ENCODE peak calls at places on chromosomes 7 and 10, in six cellular contexts. L is PC-9, T is heart left ventricle, R is right cardiac atrium, M is uterus, I is dorsolateral prefrontal cortex. A is an unnamed sample.

GRCh38 chr7:79461660-79462059 is 8.2 kb upstream of the MAGI2 start:
- DNase-seq in L (no peak), T (no peak), R (no peak), M (no peak), I (no peak), A (peak; percentile 63)

GRCh38 chr10:50497758-50498157 is 126.0 kb downstream of the SGMS1 start:
- DNase-seq in L (no peak), T (no peak), R (no peak), M (no peak), I (no peak), A (peak; percentile 56)

GRCh38 chr7:147485660-147486210 is 1104.8 kb upstream of the C7orf33 start:
- DNase-seq in L (no peak), T (no peak), R (no peak), M (no peak), I (no peak), A (no peak)

GRCh38 chr10:74263996-74264395 is 113.0 kb downstream of the ADK start:
- DNase-seq in L (no peak), T (no peak), R (no peak), M (no peak), I (no peak), A (no peak)

GRCh38 chr10:4654496-4654895 is 171.5 kb upstream of the AKR1E2 start:
- DNase-seq in L (no peak), T (no peak), R (no peak), M (no peak), I (no peak), A (no peak)

GRCh38 chr10:43170491-43170890 is 32.2 kb downstream of the CSGALNACT2 start:
- DNase-seq in L (no peak), T (no peak), R (no peak), M (no peak), I (no peak), A (no peak)

GRCh38 chr10:485776-486572 is 203.5 kb downstream of the DIP2C start:
- DNase-seq in L (no peak), T (no peak), R (peak; percentile 39), M (no peak), I (no peak), A (no peak)

GRCh38 chr10:34813626-34814227 is 1.4 kb downstream of the PARD3 start:
- DNase-seq in L (peak; percentile 24), T (peak; percentile 44), R (peak; percentile 66), M (peak; percentile 32), I (no peak), A (peak; percentile 56)

GRCh38 chr7:5695037-5695708 is 86.3 kb downstream of the RNF216 start:
- DNase-seq in L (no peak), T (peak; percentile 68), R (peak; percentile 73), M (peak; percentile 71), I (peak; percentile 42), A (no peak)

GRCh38 chr7:101705327-101705726 is 76.2 kb upstream of the MYL10 start:
- DNase-seq in L (no peak), T (no peak), R (no peak), M (no peak), I (no peak), A (no peak)

GRCh38 chr7:44978511-44979366 is at the start of gene MYO1G:
- DNase-seq in L (no peak), T (peak; percentile 44), R (peak; percentile 78), M (no peak), I (no peak), A (no peak)

GRCh38 chr7:26153823-26154783 is 2.1 kb downstream of the NFE2L3 start:
- DNase-seq in L (peak; percentile 66), T (peak; percentile 32), R (no peak), M (no peak), I (no peak), A (no peak)

GRCh38 chr7:27151945-27152815 is at the start of gene HOXA3:
- DNase-seq in L (no peak), T (no peak), R (no peak), M (peak; percentile 87), I (no peak), A (no peak)

GRCh38 chr10:99344715-99345114 is 15.6 kb downstream of the CNNM1 start:
- DNase-seq in L (no peak), T (no peak), R (no peak), M (no peak), I (no peak), A (no peak)

GRCh38 chr10:28708921-28709461 is 31.7 kb downstream of the BAMBI start:
- DNase-seq in L (no peak), T (no peak), R (no peak), M (no peak), I (no peak), A (no peak)

GRCh38 chr10:108461976-108462375 is 1297.5 kb upstream of the SORCS1 start:
- DNase-seq in L (no peak), T (no peak), R (no peak), M (no peak), I (no peak), A (no peak)

GRCh38 chr7:41733063-41733398 is 30.1 kb upstream of the INHBA start:
- DNase-seq in L (no peak), T (no peak), R (no peak), M (no peak), I (no peak), A (no peak)

GRCh38 chr10:131214521-131215244 is 96.8 kb downstream of the TCERG1L start:
- DNase-seq in L (no peak), T (no peak), R (no peak), M (peak; percentile 1), I (peak; percentile 8), A (no peak)

GRCh38 chr7:86933295-86933845 is 126.1 kb downstream of the ELAPOR2 start:
- DNase-seq in L (no peak), T (no peak), R (no peak), M (no peak), I (no peak), A (no peak)

GRCh38 chr7:131328387-131329175 is 905 bp downstream of the MKLN1 start:
- DNase-seq in L (no peak), T (no peak), R (no peak), M (no peak), I (no peak), A (peak; percentile 11)

GRCh38 chr7:3029138-3029537 is 14.5 kb downstream of the CARD11 start:
- DNase-seq in L (no peak), T (no peak), R (no peak), M (no peak), I (no peak), A (no peak)

GRCh38 chr7:3027455-3027854 is 16.2 kb downstream of the CARD11 start:
- DNase-seq in L (no peak), T (no peak), R (no peak), M (no peak), I (no peak), A (no peak)

GRCh38 chr7:3028767-3029111 is 14.9 kb downstream of the CARD11 start:
- DNase-seq in L (no peak), T (no peak), R (no peak), M (no peak), I (no peak), A (no peak)

GRCh38 chr7:3027005-3027404 is 16.7 kb downstream of the CARD11 start:
- DNase-seq in L (no peak), T (no peak), R (no peak), M (no peak), I (no peak), A (no peak)

DNA sequence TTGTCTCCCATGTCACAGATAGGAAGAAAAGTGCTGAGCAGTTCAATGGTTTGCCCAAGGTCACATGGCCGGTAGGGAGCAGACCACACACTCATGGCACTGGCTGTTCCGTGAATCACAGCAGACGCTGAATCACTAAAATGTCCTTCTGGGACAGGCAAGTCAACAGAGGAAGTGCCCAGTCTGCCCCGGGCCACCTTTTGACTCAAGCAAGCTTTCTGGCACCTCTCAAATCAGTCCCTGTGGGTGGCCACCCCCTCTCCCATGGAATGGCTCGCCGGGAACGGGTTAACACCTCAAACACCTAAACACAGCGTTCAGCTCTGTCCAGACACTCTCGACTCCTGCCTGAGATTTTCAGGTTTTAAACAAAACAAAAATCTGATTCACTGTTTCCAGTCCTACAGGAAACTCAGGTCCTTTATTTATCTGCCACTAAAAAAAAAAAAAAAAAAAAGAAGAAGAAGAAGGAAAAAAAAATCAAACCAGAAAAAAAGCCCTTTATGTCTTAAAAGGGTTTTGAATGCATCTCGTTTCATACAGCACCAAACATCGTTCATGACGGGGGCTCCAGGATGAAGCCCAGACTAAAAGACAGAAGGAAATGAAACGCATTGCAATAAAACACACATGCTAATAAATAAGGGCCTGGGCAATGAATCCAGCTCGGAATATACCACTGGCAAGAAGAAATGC is 15.4 kb downstream of the CARD11 start:
- DNase-seq in L (peak; percentile 77), T (peak; percentile 31), R (no peak), M (no peak), I (no peak), A (peak; percentile 67)
- H3K27ac ChIP-seq in L (peak overlapping the region; percentile 85), T (no peak overlapping the region), R (no peak overlapping the region), M (no peak overlapping the region), I (no peak overlapping the region), A (peak overlapping the region; percentile 62)

GRCh38 chr10:49174261-49174925 is 13.8 kb downstream of the TMEM273 start:
- DNase-seq in L (no peak), T (no peak), R (no peak), M (no peak), I (no peak), A (no peak)
- H3K27ac ChIP-seq in L (no peak overlapping the region), T (peak overlapping the region; percentile 82), R (no peak overlapping the region), M (no peak overlapping the region), I (no peak overlapping the region), A (no peak overlapping the region)

GRCh38 chr10:58360412-58361004 is 24.7 kb upstream of the TFAM start:
- DNase-seq in L (no peak), T (no peak), R (no peak), M (no peak), I (no peak), A (peak; percentile 34)

GRCh38 chr10:58359541-58359940 is 24.7 kb downstream of the UBE2D1 start:
- DNase-seq in L (no peak), T (no peak), R (no peak), M (no peak), I (no peak), A (no peak)

GRCh38 chr10:58358947-58359346 is 24.1 kb downstream of the UBE2D1 start:
- DNase-seq in L (no peak), T (no peak), R (no peak), M (no peak), I (no peak), A (no peak)

GRCh38 chr10:58361353-58361752 is 23.9 kb upstream of the TFAM start:
- DNase-seq in L (no peak), T (no peak), R (no peak), M (no peak), I (no peak), A (no peak)

GRCh38 chr10:58362026-58362799 is 23.0 kb upstream of the TFAM start:
- DNase-seq in L (no peak), T (no peak), R (no peak), M (no peak), I (no peak), A (peak; percentile 20)
- H3K27ac ChIP-seq in L (peak overlapping the region; percentile 15), T (no peak overlapping the region), R (no peak overlapping the region), M (no peak overlapping the region), I (no peak overlapping the region), A (no peak overlapping the region)

DNA sequence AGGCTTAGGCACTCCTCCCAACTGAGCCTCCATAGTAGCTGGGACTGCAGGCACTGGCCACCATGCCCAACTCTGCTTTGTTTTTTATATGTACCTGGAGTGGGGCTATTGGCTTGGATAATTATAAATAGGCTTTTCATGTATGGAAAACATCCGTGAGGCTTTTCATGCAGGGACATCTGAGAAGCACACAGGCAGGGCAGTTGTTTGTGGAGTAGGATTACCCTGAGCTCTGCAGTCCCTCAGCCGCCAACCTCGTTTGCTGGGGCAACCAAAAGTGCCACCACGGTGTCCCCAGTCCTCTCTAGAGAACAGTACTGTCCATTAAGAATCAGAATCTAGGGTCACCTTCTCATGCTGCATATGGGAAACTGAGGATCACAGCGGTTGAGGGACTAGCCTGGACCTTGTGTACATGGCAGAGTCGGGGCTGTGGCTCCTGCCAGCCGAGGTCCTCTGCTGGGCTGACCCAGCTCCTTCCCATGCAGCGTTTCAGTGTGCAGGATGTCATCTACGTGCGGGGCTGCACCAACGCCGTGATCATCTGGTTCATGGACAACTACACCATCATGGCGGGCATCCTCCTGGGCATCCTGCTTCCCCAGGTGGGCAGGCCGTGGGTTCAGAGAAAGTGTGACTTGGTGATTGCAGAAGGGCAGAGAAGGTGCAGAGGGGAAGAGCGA is 54.5 kb downstream of the TSPAN15 start:
- DNase-seq in L (no peak), T (no peak), R (peak; percentile 15), M (peak; percentile 12), I (no peak), A (no peak)
- H3K27ac ChIP-seq in L (no peak overlapping the region), T (no peak overlapping the region), R (no peak overlapping the region), M (no peak overlapping the region), I (no peak overlapping the region), A (no peak overlapping the region)